ENCODE peak calls at places on chromosomes 6 and 20, in nine cellular contexts. One of them, this sample, is unnamed.

GRCh38 chr6:41638002-41638800 is at the start of gene MDFI:
- DNase-seq in prostate gland: no peak
- DNase-seq in AG10803: no peak
- DNase-seq in stomach: no peak
- DNase-seq in mesenchymal stem cell: peak; percentile 49
- DNase-seq in pancreas: no peak
- DNase-seq in heart left ventricle: peak; percentile 37
- DNase-seq in cardiac fibroblast: no peak
- DNase-seq in MM.1S: no peak
- DNase-seq in this sample: no peak

GRCh38 chr20:47758517-47759450 is 26.5 kb downstream of the SULF2 start:
- DNase-seq in pancreas: no peak
- DNase-seq in AG10803: no peak
- DNase-seq in stomach: no peak
- DNase-seq in prostate gland: no peak
- DNase-seq in cardiac fibroblast: no peak
- DNase-seq in mesenchymal stem cell: no peak
- DNase-seq in MM.1S: peak; percentile 93
- DNase-seq in heart left ventricle: no peak
- DNase-seq in this sample: peak; percentile 3

GRCh38 chr20:25009218-25010145 is 16.9 kb upstream of the APMAP start:
- DNase-seq in mesenchymal stem cell: no peak
- DNase-seq in prostate gland: no peak
- DNase-seq in stomach: no peak
- DNase-seq in cardiac fibroblast: no peak
- DNase-seq in MM.1S: no peak
- DNase-seq in pancreas: no peak
- DNase-seq in AG10803: peak; percentile 68
- DNase-seq in heart left ventricle: peak; percentile 29
- DNase-seq in this sample: no peak

GRCh38 chr6:14635195-14635594 is 517.6 kb downstream of the CD83 start:
- DNase-seq in pancreas: no peak
- DNase-seq in MM.1S: peak; percentile 61
- DNase-seq in stomach: peak; percentile 36
- DNase-seq in prostate gland: no peak
- DNase-seq in cardiac fibroblast: no peak
- DNase-seq in heart left ventricle: no peak
- DNase-seq in mesenchymal stem cell: no peak
- DNase-seq in AG10803: no peak
- DNase-seq in this sample: no peak

GRCh38 chr6:137775720-137776119 is 91.3 kb upstream of the TNFAIP3 start:
- DNase-seq in heart left ventricle: peak; percentile 36
- DNase-seq in pancreas: no peak
- DNase-seq in mesenchymal stem cell: no peak
- DNase-seq in prostate gland: no peak
- DNase-seq in MM.1S: no peak
- DNase-seq in stomach: no peak
- DNase-seq in AG10803: no peak
- DNase-seq in cardiac fibroblast: peak; percentile 85
- DNase-seq in this sample: no peak

GRCh38 chr20:57677323-57677982 is 32.4 kb downstream of the PMEPA1 start:
- DNase-seq in pancreas: no peak
- DNase-seq in mesenchymal stem cell: no peak
- DNase-seq in AG10803: no peak
- DNase-seq in cardiac fibroblast: no peak
- DNase-seq in MM.1S: no peak
- DNase-seq in stomach: no peak
- DNase-seq in heart left ventricle: no peak
- DNase-seq in prostate gland: no peak
- DNase-seq in this sample: no peak

GRCh38 chr20:6595704-6596103 is 171.8 kb upstream of the BMP2 start:
- DNase-seq in MM.1S: no peak
- DNase-seq in prostate gland: no peak
- DNase-seq in cardiac fibroblast: no peak
- DNase-seq in stomach: no peak
- DNase-seq in AG10803: peak; percentile 13
- DNase-seq in pancreas: no peak
- DNase-seq in mesenchymal stem cell: no peak
- DNase-seq in heart left ventricle: no peak
- DNase-seq in this sample: no peak

GRCh38 chr6:12628327-12628726 is 88.2 kb upstream of the PHACTR1 start:
- DNase-seq in heart left ventricle: no peak
- DNase-seq in cardiac fibroblast: no peak
- DNase-seq in AG10803: no peak
- DNase-seq in mesenchymal stem cell: no peak
- DNase-seq in prostate gland: no peak
- DNase-seq in MM.1S: no peak
- DNase-seq in stomach: no peak
- DNase-seq in pancreas: no peak
- DNase-seq in this sample: no peak

GRCh38 chr6:118678866-118679265 is 27.5 kb upstream of the CEP85L start:
- DNase-seq in cardiac fibroblast: peak; percentile 42
- DNase-seq in heart left ventricle: no peak
- DNase-seq in MM.1S: no peak
- DNase-seq in prostate gland: no peak
- DNase-seq in mesenchymal stem cell: no peak
- DNase-seq in AG10803: peak; percentile 11
- DNase-seq in stomach: no peak
- DNase-seq in pancreas: no peak
- DNase-seq in this sample: no peak

GRCh38 chr6:105896052-105896820 is 189.9 kb upstream of the PRDM1 start:
- DNase-seq in prostate gland: no peak
- DNase-seq in heart left ventricle: no peak
- DNase-seq in mesenchymal stem cell: no peak
- DNase-seq in AG10803: no peak
- DNase-seq in pancreas: no peak
- DNase-seq in MM.1S: no peak
- DNase-seq in stomach: no peak
- DNase-seq in cardiac fibroblast: no peak
- DNase-seq in this sample: no peak

GRCh38 chr6:139801571-139802321 is 427.3 kb upstream of the CITED2 start:
- DNase-seq in AG10803: peak; percentile 9
- DNase-seq in MM.1S: no peak
- DNase-seq in mesenchymal stem cell: peak; percentile 17
- DNase-seq in pancreas: no peak
- DNase-seq in cardiac fibroblast: peak; percentile 28
- DNase-seq in stomach: no peak
- DNase-seq in prostate gland: no peak
- DNase-seq in heart left ventricle: no peak
- DNase-seq in this sample: no peak

GRCh38 chr6:160000280-160000704 is 31.4 kb downstream of the IGF2R start:
- DNase-seq in pancreas: no peak
- DNase-seq in cardiac fibroblast: peak; percentile 32
- DNase-seq in AG10803: no peak
- DNase-seq in heart left ventricle: no peak
- DNase-seq in MM.1S: no peak
- DNase-seq in stomach: no peak
- DNase-seq in prostate gland: no peak
- DNase-seq in mesenchymal stem cell: no peak
- DNase-seq in this sample: no peak

GRCh38 chr20:32626859-32627636 is 41.9 kb upstream of the NOL4L start:
- DNase-seq in cardiac fibroblast: no peak
- DNase-seq in stomach: peak; percentile 61
- DNase-seq in MM.1S: no peak
- DNase-seq in AG10803: no peak
- DNase-seq in mesenchymal stem cell: no peak
- DNase-seq in heart left ventricle: no peak
- DNase-seq in pancreas: peak; percentile 72
- DNase-seq in prostate gland: no peak
- DNase-seq in this sample: no peak

GRCh38 chr6:11214911-11215310 is 17.6 kb downstream of the NEDD9 start:
- DNase-seq in pancreas: no peak
- DNase-seq in MM.1S: no peak
- DNase-seq in cardiac fibroblast: no peak
- DNase-seq in mesenchymal stem cell: no peak
- DNase-seq in AG10803: no peak
- DNase-seq in prostate gland: no peak
- DNase-seq in stomach: no peak
- DNase-seq in heart left ventricle: peak; percentile 43
- DNase-seq in this sample: no peak
- H3K4me3 ChIP-seq in pancreas: no peak overlapping the region
- H3K4me3 ChIP-seq in MM.1S: no peak overlapping the region
- H3K4me3 ChIP-seq in cardiac fibroblast: no peak overlapping the region
- H3K4me3 ChIP-seq in mesenchymal stem cell: no peak overlapping the region
- H3K4me3 ChIP-seq in AG10803: no peak overlapping the region
- H3K4me3 ChIP-seq in prostate gland: no peak overlapping the region
- H3K4me3 ChIP-seq in stomach: no peak overlapping the region
- H3K4me3 ChIP-seq in heart left ventricle: no peak overlapping the region
- H3K4me3 ChIP-seq in this sample: no peak overlapping the region

DNA sequence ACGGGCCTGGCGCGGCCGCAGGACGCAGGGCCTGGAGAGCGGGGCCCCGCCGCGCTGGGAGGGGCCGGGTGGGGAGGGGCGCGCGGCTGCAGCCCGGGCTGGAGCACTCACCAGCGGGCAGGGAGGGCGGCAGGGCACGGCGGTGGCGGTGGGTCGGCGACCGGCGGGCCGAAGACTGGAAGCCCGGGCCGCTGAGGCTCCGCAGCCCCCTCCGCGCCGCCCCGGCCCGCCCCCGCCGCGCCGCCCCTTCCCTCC is at the start of gene GATA5:
- DNase-seq in mesenchymal stem cell: no peak
- DNase-seq in cardiac fibroblast: no peak
- DNase-seq in pancreas: no peak
- DNase-seq in stomach: no peak
- DNase-seq in heart left ventricle: no peak
- DNase-seq in prostate gland: no peak
- DNase-seq in MM.1S: no peak
- DNase-seq in AG10803: no peak
- DNase-seq in this sample: no peak
- H3K4me3 ChIP-seq in mesenchymal stem cell: no peak within 1 kb of the TSS
- H3K4me3 ChIP-seq in cardiac fibroblast: no peak within 1 kb of the TSS
- H3K4me3 ChIP-seq in pancreas: no peak within 1 kb of the TSS
- H3K4me3 ChIP-seq in stomach: peak within 1 kb of the TSS; percentile 53
- H3K4me3 ChIP-seq in heart left ventricle: peak within 1 kb of the TSS; percentile 60
- H3K4me3 ChIP-seq in prostate gland: peak within 1 kb of the TSS; percentile 25
- H3K4me3 ChIP-seq in MM.1S: no peak within 1 kb of the TSS
- H3K4me3 ChIP-seq in AG10803: no peak within 1 kb of the TSS
- H3K4me3 ChIP-seq in this sample: no peak within 1 kb of the TSS

GRCh38 chr20:63642518-63643247 is 10.5 kb downstream of the STMN3 start:
- DNase-seq in stomach: no peak
- DNase-seq in heart left ventricle: no peak
- DNase-seq in mesenchymal stem cell: no peak
- DNase-seq in AG10803: no peak
- DNase-seq in prostate gland: no peak
- DNase-seq in cardiac fibroblast: no peak
- DNase-seq in MM.1S: peak; percentile 41
- DNase-seq in pancreas: no peak
- DNase-seq in this sample: no peak
- H3K4me3 ChIP-seq in stomach: peak overlapping the region; percentile 62
- H3K4me3 ChIP-seq in heart left ventricle: peak overlapping the region; percentile 79
- H3K4me3 ChIP-seq in mesenchymal stem cell: peak overlapping the region; percentile 71
- H3K4me3 ChIP-seq in AG10803: no peak overlapping the region
- H3K4me3 ChIP-seq in prostate gland: peak overlapping the region; percentile 48
- H3K4me3 ChIP-seq in cardiac fibroblast: no peak overlapping the region
- H3K4me3 ChIP-seq in MM.1S: peak overlapping the region; percentile 56
- H3K4me3 ChIP-seq in pancreas: peak overlapping the region; percentile 23
- H3K4me3 ChIP-seq in this sample: peak overlapping the region; percentile 50

DNA sequence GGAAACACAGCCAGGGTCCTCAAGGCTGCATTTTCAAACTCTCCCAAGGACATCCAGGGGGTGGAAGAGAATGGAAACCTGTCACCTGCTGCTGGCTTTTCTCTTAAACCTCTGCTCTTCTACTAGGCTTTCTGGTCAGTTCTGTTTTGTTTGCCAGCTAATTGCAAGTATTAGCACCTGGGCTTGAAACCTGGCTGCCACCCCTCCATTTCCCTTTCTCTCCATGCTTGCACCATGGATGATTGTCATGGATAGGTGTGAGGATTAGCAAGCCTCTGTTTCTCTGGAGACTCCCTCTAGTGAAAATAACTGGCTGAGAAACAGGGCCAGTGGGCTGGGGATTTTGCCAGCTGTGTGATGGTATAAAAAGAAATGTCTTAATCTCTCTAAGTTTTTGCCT is 33.0 kb upstream of the GPR6 start:
- DNase-seq in prostate gland: no peak
- DNase-seq in mesenchymal stem cell: no peak
- DNase-seq in MM.1S: no peak
- DNase-seq in pancreas: no peak
- DNase-seq in AG10803: no peak
- DNase-seq in stomach: no peak
- DNase-seq in cardiac fibroblast: no peak
- DNase-seq in heart left ventricle: no peak
- DNase-seq in this sample: no peak
- H3K4me3 ChIP-seq in prostate gland: no peak overlapping the region
- H3K4me3 ChIP-seq in mesenchymal stem cell: no peak overlapping the region
- H3K4me3 ChIP-seq in MM.1S: no peak overlapping the region
- H3K4me3 ChIP-seq in pancreas: no peak overlapping the region
- H3K4me3 ChIP-seq in AG10803: no peak overlapping the region
- H3K4me3 ChIP-seq in stomach: no peak overlapping the region
- H3K4me3 ChIP-seq in cardiac fibroblast: no peak overlapping the region
- H3K4me3 ChIP-seq in heart left ventricle: no peak overlapping the region
- H3K4me3 ChIP-seq in this sample: no peak overlapping the region